ENCODE peak calls at places on chromosomes 6 and 20, in nine cellular contexts. L is EL; Q is RWPE1; N is T-helper 9 cell; R is stomach; A is HAP-1; V is ovary; G is NCI-H1048; K is stimulated activated CD4-positive, alpha-beta T cell treated with anti-CD3 and anti-CD28 coated beads, Interleukin-1b, Interleukin-23, amount 100 ng/mL, for 1 hour. Y is an unnamed sample.
A peak's percentile ranks its signal among the peaks of the same experiment; 100 is the strongest.

GRCh38 chr6:149478631-149479314 is 6.0 kb downstream of the ZC3H12D start:
- DNase-seq in L (no peak), Q (peak; percentile 39), N (no peak), R (no peak), A (no peak), V (no peak), G (no peak), K (no peak), Y (no peak)

GRCh38 chr6:109347779-109348178 is 34.5 kb downstream of the CD164 start:
- DNase-seq in L (no peak), Q (no peak), N (no peak), R (no peak), A (no peak), V (no peak), G (no peak), K (no peak), Y (no peak)

GRCh38 chr6:132596201-132596600 is 6.7 kb upstream of the TAAR5 start:
- DNase-seq in L (no peak), Q (no peak), N (no peak), R (no peak), A (no peak), V (no peak), G (no peak), K (no peak), Y (no peak)

GRCh38 chr6:2492686-2493523 is 247.5 kb upstream of the GMDS start:
- DNase-seq in L (no peak), Q (no peak), N (no peak), R (peak; percentile 66), A (no peak), V (no peak), G (no peak), K (no peak), Y (no peak)

GRCh38 chr6:34657037-34657306 is 39.6 kb downstream of the ILRUN start:
- DNase-seq in L (no peak), Q (no peak), N (no peak), R (no peak), A (no peak), V (no peak), G (no peak), K (no peak), Y (no peak)

GRCh38 chr6:106730672-106731071 is 101.3 kb downstream of the QRSL1 start:
- DNase-seq in L (no peak), Q (no peak), N (no peak), R (peak; percentile 66), A (no peak), V (no peak), G (no peak), K (no peak), Y (no peak)

GRCh38 chr6:7505196-7505699 is 36.2 kb upstream of the DSP start:
- DNase-seq in L (peak; percentile 81), Q (peak; percentile 96), N (no peak), R (peak; percentile 58), A (no peak), V (no peak), G (no peak), K (no peak), Y (no peak)

GRCh38 chr6:144145546-144145945 is 4.8 kb upstream of the STX11 start:
- DNase-seq in L (peak; percentile 22), Q (no peak), N (no peak), R (no peak), A (no peak), V (no peak), G (no peak), K (no peak), Y (no peak)

GRCh38 chr6:79009819-79010218 is 68.2 kb downstream of the PHIP start:
- DNase-seq in L (no peak), Q (no peak), N (no peak), R (no peak), A (no peak), V (no peak), G (no peak), K (no peak), Y (no peak)

GRCh38 chr6:5302995-5303622 is 41.8 kb downstream of the FARS2 start:
- DNase-seq in L (no peak), Q (peak; percentile 77), N (peak; percentile 35), R (peak; percentile 76), A (no peak), V (no peak), G (no peak), K (peak; percentile 12), Y (peak; percentile 56)

GRCh38 chr20:54209216-54209813 is 1.4 kb downstream of the PFDN4 start:
- DNase-seq in L (no peak), Q (no peak), N (no peak), R (no peak), A (no peak), V (no peak), G (no peak), K (no peak), Y (no peak)

Y was measured in T follicular helper cell.